ENCODE peak calls at places on chromosomes 12 and 14, in six cellular contexts. One of them, this sample, is unnamed.

GRCh38 chr12:6534158-6534913 is at the start of gene GAPDH:
- DNase-seq in WTC11: peak
- DNase-seq in NCI-H1092: peak
- DNase-seq in activated CD4-positive, CD25-positive, alpha-beta regulatory T cell: peak
- DNase-seq in IMR-90: peak
- DNase-seq in anterior cingulate cortex: peak
- DNase-seq in this sample: peak

GRCh38 chr12:106282457-106283097 is 20.0 kb upstream of the TCP11L2 start:
- DNase-seq in IMR-90: peak
- DNase-seq in anterior cingulate cortex: no peak
- DNase-seq in activated CD4-positive, CD25-positive, alpha-beta regulatory T cell: peak
- DNase-seq in NCI-H1092: no peak
- DNase-seq in WTC11: peak
- DNase-seq in this sample: no peak

GRCh38 chr12:105385141-105385540 is 54.6 kb downstream of the C12orf75 start:
- DNase-seq in activated CD4-positive, CD25-positive, alpha-beta regulatory T cell: no peak
- DNase-seq in WTC11: no peak
- DNase-seq in NCI-H1092: no peak
- DNase-seq in IMR-90: peak
- DNase-seq in anterior cingulate cortex: no peak
- DNase-seq in this sample: no peak

GRCh38 chr14:23095196-23096108 is at the start of gene C14orf119:
- DNase-seq in anterior cingulate cortex: no peak
- DNase-seq in IMR-90: peak
- DNase-seq in WTC11: peak
- DNase-seq in activated CD4-positive, CD25-positive, alpha-beta regulatory T cell: no peak
- DNase-seq in NCI-H1092: no peak
- DNase-seq in this sample: no peak

GRCh38 chr14:38357557-38357956 is 101.7 kb upstream of the CLEC14A start:
- DNase-seq in IMR-90: peak
- DNase-seq in WTC11: no peak
- DNase-seq in anterior cingulate cortex: no peak
- DNase-seq in NCI-H1092: no peak
- DNase-seq in activated CD4-positive, CD25-positive, alpha-beta regulatory T cell: no peak
- DNase-seq in this sample: no peak

GRCh38 chr12:131089526-131090253 is 136.0 kb downstream of the ADGRD1 start:
- DNase-seq in activated CD4-positive, CD25-positive, alpha-beta regulatory T cell: no peak
- DNase-seq in NCI-H1092: no peak
- DNase-seq in anterior cingulate cortex: no peak
- DNase-seq in WTC11: no peak
- DNase-seq in IMR-90: no peak
- DNase-seq in this sample: no peak

GRCh38 chr12:62732861-62733427 is 202.0 kb downstream of the PPM1H start:
- DNase-seq in IMR-90: peak
- DNase-seq in NCI-H1092: no peak
- DNase-seq in WTC11: no peak
- DNase-seq in anterior cingulate cortex: no peak
- DNase-seq in activated CD4-positive, CD25-positive, alpha-beta regulatory T cell: no peak
- DNase-seq in this sample: no peak

GRCh38 chr12:23950775-23951391 is 1.4 kb upstream of the SOX5 start:
- DNase-seq in NCI-H1092: no peak
- DNase-seq in anterior cingulate cortex: no peak
- DNase-seq in activated CD4-positive, CD25-positive, alpha-beta regulatory T cell: no peak
- DNase-seq in WTC11: peak
- DNase-seq in IMR-90: peak
- DNase-seq in this sample: peak

GRCh38 chr12:108265505-108265904 is 73.6 kb downstream of the CMKLR1 start:
- DNase-seq in IMR-90: no peak
- DNase-seq in WTC11: no peak
- DNase-seq in anterior cingulate cortex: no peak
- DNase-seq in NCI-H1092: no peak
- DNase-seq in activated CD4-positive, CD25-positive, alpha-beta regulatory T cell: no peak
- DNase-seq in this sample: no peak

GRCh38 chr12:19960527-19960926 is 407.8 kb upstream of the PDE3A start:
- DNase-seq in IMR-90: no peak
- DNase-seq in activated CD4-positive, CD25-positive, alpha-beta regulatory T cell: no peak
- DNase-seq in NCI-H1092: no peak
- DNase-seq in anterior cingulate cortex: no peak
- DNase-seq in WTC11: no peak
- DNase-seq in this sample: no peak

GRCh38 chr14:56328021-56328420 is 209.8 kb downstream of the PELI2 start:
- DNase-seq in activated CD4-positive, CD25-positive, alpha-beta regulatory T cell: no peak
- DNase-seq in NCI-H1092: no peak
- DNase-seq in IMR-90: no peak
- DNase-seq in anterior cingulate cortex: no peak
- DNase-seq in WTC11: no peak
- DNase-seq in this sample: no peak

GRCh38 chr12:111100554-111100953 is 180.2 kb upstream of the MYL2 start:
- DNase-seq in NCI-H1092: no peak
- DNase-seq in anterior cingulate cortex: no peak
- DNase-seq in WTC11: no peak
- DNase-seq in activated CD4-positive, CD25-positive, alpha-beta regulatory T cell: no peak
- DNase-seq in IMR-90: no peak
- DNase-seq in this sample: peak

GRCh38 chr14:58216544-58216943 is 16.6 kb downstream of the ACTR10 start:
- DNase-seq in IMR-90: peak
- DNase-seq in activated CD4-positive, CD25-positive, alpha-beta regulatory T cell: no peak
- DNase-seq in anterior cingulate cortex: no peak
- DNase-seq in NCI-H1092: no peak
- DNase-seq in WTC11: no peak
- DNase-seq in this sample: no peak

GRCh38 chr14:24080888-24081738 is 9.8 kb downstream of the CPNE6 start:
- DNase-seq in anterior cingulate cortex: peak
- DNase-seq in NCI-H1092: peak
- DNase-seq in IMR-90: no peak
- DNase-seq in activated CD4-positive, CD25-positive, alpha-beta regulatory T cell: peak
- DNase-seq in WTC11: peak
- DNase-seq in this sample: peak

GRCh38 chr12:61646639-61647038 is 613.6 kb upstream of the USP15 start:
- DNase-seq in activated CD4-positive, CD25-positive, alpha-beta regulatory T cell: no peak
- DNase-seq in IMR-90: no peak
- DNase-seq in WTC11: no peak
- DNase-seq in anterior cingulate cortex: no peak
- DNase-seq in NCI-H1092: no peak
- DNase-seq in this sample: no peak

GRCh38 chr14:100664841-100665425 is 61.8 kb upstream of the DLK1 start:
- DNase-seq in NCI-H1092: no peak
- DNase-seq in anterior cingulate cortex: no peak
- DNase-seq in WTC11: no peak
- DNase-seq in activated CD4-positive, CD25-positive, alpha-beta regulatory T cell: no peak
- DNase-seq in IMR-90: peak
- DNase-seq in this sample: no peak

GRCh38 chr12:62259311-62259992 is 752 bp upstream of the USP15 start:
- DNase-seq in WTC11: no peak
- DNase-seq in anterior cingulate cortex: no peak
- DNase-seq in activated CD4-positive, CD25-positive, alpha-beta regulatory T cell: no peak
- DNase-seq in IMR-90: no peak
- DNase-seq in NCI-H1092: peak
- DNase-seq in this sample: no peak

GRCh38 chr14:55500219-55500701 is 59.8 kb upstream of the TBPL2 start:
- DNase-seq in NCI-H1092: no peak
- DNase-seq in WTC11: peak
- DNase-seq in activated CD4-positive, CD25-positive, alpha-beta regulatory T cell: no peak
- DNase-seq in IMR-90: no peak
- DNase-seq in anterior cingulate cortex: no peak
- DNase-seq in this sample: no peak

GRCh38 chr12:12881495-12881894 is 9.9 kb upstream of the GPRC5A start:
- DNase-seq in anterior cingulate cortex: no peak
- DNase-seq in WTC11: no peak
- DNase-seq in NCI-H1092: no peak
- DNase-seq in IMR-90: peak
- DNase-seq in activated CD4-positive, CD25-positive, alpha-beta regulatory T cell: no peak
- DNase-seq in this sample: no peak

GRCh38 chr12:131803995-131804521 is 24.1 kb upstream of the MMP17 start:
- DNase-seq in NCI-H1092: no peak
- DNase-seq in IMR-90: peak
- DNase-seq in activated CD4-positive, CD25-positive, alpha-beta regulatory T cell: no peak
- DNase-seq in anterior cingulate cortex: no peak
- DNase-seq in WTC11: no peak
- DNase-seq in this sample: no peak

GRCh38 chr12:62117041-62117440 is 143.2 kb upstream of the USP15 start:
- DNase-seq in NCI-H1092: no peak
- DNase-seq in activated CD4-positive, CD25-positive, alpha-beta regulatory T cell: no peak
- DNase-seq in anterior cingulate cortex: no peak
- DNase-seq in WTC11: no peak
- DNase-seq in IMR-90: no peak
- DNase-seq in this sample: no peak

GRCh38 chr14:92964124-92965109 is 41.5 kb downstream of the CHGA start:
- DNase-seq in IMR-90: no peak
- DNase-seq in activated CD4-positive, CD25-positive, alpha-beta regulatory T cell: no peak
- DNase-seq in anterior cingulate cortex: no peak
- DNase-seq in NCI-H1092: no peak
- DNase-seq in WTC11: no peak
- DNase-seq in this sample: no peak

GRCh38 chr14:103121846-103122577 is 1.2 kb upstream of the TNFAIP2 start:
- DNase-seq in NCI-H1092: peak
- DNase-seq in IMR-90: peak
- DNase-seq in WTC11: no peak
- DNase-seq in anterior cingulate cortex: no peak
- DNase-seq in activated CD4-positive, CD25-positive, alpha-beta regulatory T cell: no peak
- DNase-seq in this sample: no peak

GRCh38 chr12:127607146-127607725 is 659.7 kb upstream of the TMEM132C start:
- DNase-seq in IMR-90: no peak
- DNase-seq in anterior cingulate cortex: no peak
- DNase-seq in WTC11: no peak
- DNase-seq in activated CD4-positive, CD25-positive, alpha-beta regulatory T cell: no peak
- DNase-seq in NCI-H1092: no peak
- DNase-seq in this sample: no peak

GRCh38 chr12:54074308-54074707 is 20.7 kb downstream of the HOXC4 start:
- DNase-seq in anterior cingulate cortex: no peak
- DNase-seq in NCI-H1092: no peak
- DNase-seq in WTC11: no peak
- DNase-seq in IMR-90: no peak
- DNase-seq in activated CD4-positive, CD25-positive, alpha-beta regulatory T cell: no peak
- DNase-seq in this sample: no peak

GRCh38 chr12:104411826-104412626 is 44.7 kb upstream of the CHST11 start:
- DNase-seq in IMR-90: peak
- DNase-seq in anterior cingulate cortex: no peak
- DNase-seq in NCI-H1092: no peak
- DNase-seq in WTC11: no peak
- DNase-seq in activated CD4-positive, CD25-positive, alpha-beta regulatory T cell: no peak
- DNase-seq in this sample: peak

GRCh38 chr12:7832059-7832696 is 40.5 kb downstream of the SLC2A14 start:
- DNase-seq in WTC11: peak
- DNase-seq in anterior cingulate cortex: no peak
- DNase-seq in IMR-90: peak
- DNase-seq in activated CD4-positive, CD25-positive, alpha-beta regulatory T cell: no peak
- DNase-seq in NCI-H1092: no peak
- DNase-seq in this sample: no peak